ENCODE peak calls at places on chromosomes 2 and 18, in four cellular contexts. Q is progenitor cell of endocrine pancreas, L is prostate gland, J is astrocyte of the spinal cord. D is an unnamed sample.

GRCh38 chr2:290090-290722 is 2.3 kb upstream of the ALKAL2 start:
- DNase-seq in L (peak; percentile 69), Q (peak; percentile 55), J (peak; percentile 81), D (peak; percentile 77)

GRCh38 chr2:13034861-13035260 is 318.1 kb downstream of the TRIB2 start:
- DNase-seq in J (no peak), L (no peak), Q (no peak), D (no peak)

GRCh38 chr18:13672657-13673056 is 53.7 kb downstream of the FAM210A start:
- DNase-seq in Q (no peak), J (no peak), L (no peak), D (no peak)

GRCh38 chr2:163565192-163565591 is 170.6 kb downstream of the FIGN start:
- DNase-seq in Q (no peak), J (no peak), L (no peak), D (no peak)

GRCh38 chr18:2846638-2847340 is at the start of gene EMILIN2:
- DNase-seq in Q (peak; percentile 18), J (peak; percentile 65), L (peak; percentile 19), D (peak; percentile 22)

GRCh38 chr2:160715428-160715827 is 221.8 kb upstream of the RBMS1 start:
- DNase-seq in J (no peak), Q (no peak), L (no peak), D (no peak)

GRCh38 chr2:44916291-44916690 is 25.2 kb upstream of the SIX3 start:
- DNase-seq in J (no peak), Q (no peak), L (no peak), D (no peak)

GRCh38 chr2:48707466-48707865 is 48.1 kb downstream of the LHCGR start:
- DNase-seq in Q (no peak), L (no peak), J (no peak), D (peak; percentile 50)

GRCh38 chr2:239029958-239030357 is 182.1 kb downstream of the TWIST2 start:
- DNase-seq in J (no peak), L (no peak), Q (no peak), D (no peak)

GRCh38 chr2:218852911-218853667 is 6.5 kb upstream of the WNT6 start:
- DNase-seq in L (peak; percentile 52), Q (no peak), J (peak; percentile 55), D (peak; percentile 72)

GRCh38 chr2:6787376-6787775 is 78.3 kb downstream of the CMPK2 start:
- DNase-seq in Q (no peak), J (no peak), L (no peak), D (no peak)

GRCh38 chr2:73925033-73925704 is 1.5 kb upstream of the DGUOK start:
- DNase-seq in J (no peak), L (no peak), Q (no peak), D (no peak)

GRCh38 chr2:160269803-160270570 is 69.9 kb upstream of the ITGB6 start:
- DNase-seq in J (peak; percentile 91), Q (peak; percentile 77), L (peak; percentile 78), D (peak; percentile 88)

GRCh38 chr2:171154348-171154747 is 6.3 kb downstream of the TLK1 start:
- DNase-seq in Q (no peak), J (no peak), L (no peak), D (no peak)

GRCh38 chr2:207902822-207903221 is 122.5 kb downstream of the PLEKHM3 start:
- DNase-seq in Q (no peak), J (no peak), L (no peak), D (no peak)

GRCh38 chr18:61398961-61399632 is 65.9 kb downstream of the CDH20 start:
- DNase-seq in Q (no peak), J (peak; percentile 78), L (no peak), D (no peak)

GRCh38 chr2:134367915-134368911 is 114.3 kb downstream of the MGAT5 start:
- DNase-seq in J (peak; percentile 88), L (no peak), Q (no peak), D (no peak)

GRCh38 chr18:75915941-75916640 is 488.6 kb upstream of the SMIM21 start:
- DNase-seq in L (no peak), Q (peak; percentile 74), J (no peak), D (no peak)

GRCh38 chr2:108235577-108235976 is 4.2 kb upstream of the SULT1C3 start:
- DNase-seq in L (no peak), Q (no peak), J (no peak), D (no peak)

GRCh38 chr2:7788736-7789135 is 871.5 kb downstream of the RNF144A start:
- DNase-seq in L (no peak), Q (no peak), J (no peak), D (no peak)

GRCh38 chr2:102204638-102205037 is 17.8 kb downstream of the IL1RL2 start:
- DNase-seq in Q (no peak), L (no peak), J (no peak), D (no peak)

GRCh38 chr2:176162911-176163654 is 6.0 kb downstream of the HOXD3 start:
- DNase-seq in J (no peak), Q (no peak), L (no peak), D (no peak)

GRCh38 chr18:51943281-51943680 is 396.7 kb upstream of the DCC start:
- DNase-seq in L (no peak), Q (no peak), J (no peak), D (no peak)

GRCh38 chr2:149994057-149994728 is 406.6 kb upstream of the MMADHC start:
- DNase-seq in J (peak; percentile 71), Q (no peak), L (peak; percentile 55), D (peak; percentile 83)

GRCh38 chr2:231640229-231640628 is 47.6 kb downstream of the TEX44 start:
- DNase-seq in J (no peak), Q (no peak), L (no peak), D (no peak)

GRCh38 chr2:231644426-231644825 is 51.8 kb downstream of the TEX44 start:
- DNase-seq in J (no peak), Q (no peak), L (no peak), D (no peak)

GRCh38 chr2:231643494-231643888 is 50.8 kb downstream of the TEX44 start:
- DNase-seq in J (no peak), L (no peak), Q (no peak), D (no peak)

GRCh38 chr2:231642631-231643493 is 50.2 kb downstream of the TEX44 start:
- DNase-seq in L (peak; percentile 81), J (peak; percentile 96), Q (no peak), D (peak; percentile 92)

GRCh38 chr2:231640646-231641111 is 48.0 kb downstream of the TEX44 start:
- DNase-seq in L (no peak), Q (no peak), J (peak; percentile 32), D (peak; percentile 41)
- TF ChIP-seq CTCF in L (no peak), Q (no peak), J (no peak), D (no peak)

GRCh38 chr18:38576349-38576748 is 1010.8 kb upstream of the CELF4 start:
- DNase-seq in L (no peak), Q (no peak), J (no peak), D (no peak)
- TF ChIP-seq CTCF in L (no peak), Q (no peak), J (no peak), D (no peak)

DNA sequence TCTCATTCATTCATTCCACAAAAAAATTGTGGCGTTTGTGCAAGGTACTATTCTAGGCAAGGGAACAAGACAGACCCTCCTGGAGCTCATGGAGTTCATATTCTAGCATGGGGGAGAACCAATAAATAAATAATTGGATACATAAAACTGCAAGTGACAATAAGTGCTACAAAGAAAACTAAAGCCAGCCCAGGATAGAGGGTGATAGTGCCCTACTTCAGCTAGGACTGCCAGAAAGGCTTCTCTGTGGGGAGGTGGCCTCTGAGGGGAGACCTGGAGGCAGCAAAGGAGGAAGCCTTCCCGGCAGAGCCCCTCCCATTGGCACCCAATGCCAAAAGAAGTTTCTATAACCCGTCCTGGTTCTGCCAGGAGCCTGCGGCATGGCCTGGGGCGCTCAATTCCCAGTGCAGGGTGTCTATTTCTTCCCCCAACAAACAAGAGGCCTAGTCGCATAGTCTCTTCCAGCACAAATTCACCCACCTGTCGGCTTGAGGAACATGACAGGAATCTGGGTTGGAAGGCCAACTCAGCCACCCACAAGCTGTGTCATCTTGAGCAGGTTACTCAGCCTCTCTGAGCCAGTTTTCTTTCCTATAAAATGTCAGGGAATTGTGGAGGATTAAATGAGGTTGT is 94.4 kb downstream of the ZFP36L2 start:
- DNase-seq in Q (no peak), J (no peak), L (no peak), D (no peak)
- TF ChIP-seq CTCF in Q (no peak), J (no peak), L (no peak), D (no peak)

DNA sequence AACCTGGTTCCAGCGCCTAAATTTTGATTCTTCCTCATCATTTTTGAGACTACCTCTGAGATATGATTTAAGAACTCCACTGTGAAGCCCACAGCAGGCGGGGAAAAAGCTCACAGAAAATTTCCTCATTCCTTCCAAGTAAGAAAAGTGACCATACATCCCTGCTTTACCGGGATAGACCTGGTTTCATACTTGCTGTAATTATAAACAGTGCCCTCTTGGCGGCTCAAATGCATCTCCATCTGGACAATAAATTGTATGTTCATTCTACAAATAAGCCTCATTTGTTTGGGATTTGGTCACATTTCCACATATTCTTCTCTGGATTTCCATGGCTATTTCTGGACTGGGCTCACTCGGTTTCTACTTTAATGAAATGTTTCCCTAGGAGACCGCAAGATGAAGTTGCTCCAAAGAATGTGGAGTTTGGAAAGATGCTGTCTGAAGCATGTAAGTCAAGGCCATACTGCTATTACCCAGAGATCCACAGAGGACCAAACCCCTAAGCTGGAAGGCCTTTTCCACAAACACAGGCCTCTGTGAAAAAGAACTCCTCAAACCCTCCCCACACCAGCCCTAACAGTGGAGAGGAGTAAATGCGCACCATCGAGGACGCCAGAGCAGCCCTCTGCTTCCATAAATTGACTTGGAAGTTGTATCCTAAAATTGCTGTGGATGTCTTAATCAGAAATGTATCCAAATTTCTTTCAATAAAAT is 13.9 kb downstream of the STAT1 start:
- DNase-seq in L (no peak), Q (no peak), J (no peak), D (no peak)
- TF ChIP-seq CTCF in L (no peak), Q (no peak), J (no peak), D (no peak)

DNA sequence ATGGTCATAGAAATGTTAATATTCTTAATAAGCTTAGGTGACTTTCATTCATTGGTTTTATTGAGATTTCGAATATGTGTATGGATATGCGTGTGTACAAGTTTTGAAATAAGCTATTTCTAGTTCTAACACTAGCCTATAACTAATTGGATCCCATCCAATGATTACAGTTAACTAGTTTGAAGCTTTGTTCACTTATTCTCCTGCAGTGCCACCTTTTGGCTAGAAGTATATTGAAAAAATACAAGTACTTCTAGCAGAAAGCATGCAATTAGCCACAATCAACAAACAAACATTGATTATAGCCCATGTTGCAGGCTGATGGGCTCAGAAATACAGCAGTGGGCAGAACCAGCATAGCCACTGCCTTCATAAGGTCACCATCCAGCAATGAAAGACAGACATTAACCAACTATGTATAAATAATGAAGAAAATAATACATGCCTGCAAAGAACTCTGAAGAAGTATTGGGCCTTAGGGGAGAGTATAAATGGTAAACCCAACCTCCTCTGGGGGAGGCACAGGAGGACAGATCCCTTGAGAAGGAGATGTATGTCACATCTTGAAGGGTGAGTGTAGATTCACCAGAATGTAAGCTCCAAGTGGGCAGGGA is 5.1 kb upstream of the PIEZO2 start:
- DNase-seq in Q (no peak), L (no peak), J (peak; percentile 68), D (peak; percentile 20)
- TF ChIP-seq CTCF in Q (peak; percentile 72), L (peak; percentile 66), J (peak; percentile 37), D (no peak)

D was measured in Calu3.